ENCODE peak calls at places on chromosomes 2 and 18, in six cellular contexts. Z is Karpas-422, U is PC-3, A is colonic mucosa, N is HCT116, K is kidney. H is an unnamed sample.
A peak's percentile ranks its signal among the peaks of the same experiment; 100 is the strongest.

GRCh38 chr2:111705711-111706323 is 178.2 kb downstream of the ANAPC1 start:
- DNase-seq in N (peak; percentile 86), Z (no peak), A (no peak), U (peak; percentile 96), K (peak; percentile 93), H (peak; percentile 75)

GRCh38 chr2:149161481-149162225 is 123.2 kb downstream of the LYPD6B start:
- DNase-seq in N (no peak), K (no peak), Z (no peak), A (no peak), U (no peak), H (no peak)

GRCh38 chr18:61127714-61128485 is 205.3 kb upstream of the CDH20 start:
- DNase-seq in A (no peak), Z (no peak), U (no peak), N (no peak), K (no peak), H (no peak)

GRCh38 chr2:166127217-166128155 is at the start of gene SCN1A:
- DNase-seq in N (peak; percentile 32), U (peak; percentile 81), K (no peak), Z (peak; percentile 82), A (no peak), H (peak; percentile 67)

GRCh38 chr2:173402405-173402974 is 47.8 kb downstream of the CDCA7 start:
- DNase-seq in Z (peak; percentile 93), A (peak; percentile 86), N (peak; percentile 80), U (peak; percentile 92), K (peak; percentile 82), H (peak; percentile 86)

GRCh38 chr2:12278217-12278755 is 438.4 kb upstream of the TRIB2 start:
- DNase-seq in K (no peak), N (no peak), A (no peak), Z (no peak), U (no peak), H (peak; percentile 20)

GRCh38 chr2:18719978-18720775 is 130.8 kb upstream of the NT5C1B start:
- DNase-seq in K (no peak), Z (no peak), U (peak; percentile 82), A (no peak), N (no peak), H (peak; percentile 69)

GRCh38 chr2:24887325-24887874 is 32.6 kb downstream of the ADCY3 start:
- DNase-seq in A (no peak), N (no peak), K (no peak), U (no peak), Z (no peak), H (no peak)

GRCh38 chr18:11577271-11578112 is 31.9 kb upstream of the SLC35G4 start:
- DNase-seq in N (no peak), K (no peak), U (no peak), Z (no peak), A (no peak), H (no peak)

GRCh38 chr18:51110073-51110797 is 80.2 kb downstream of the SMAD4 start:
- DNase-seq in A (peak; percentile 72), N (no peak), U (peak; percentile 22), K (peak; percentile 87), Z (peak; percentile 81), H (peak; percentile 70)

GRCh38 chr2:197711576-197711975 is 6.4 kb downstream of the MARS2 start:
- DNase-seq in Z (no peak), U (no peak), K (no peak), A (no peak), N (no peak), H (peak; percentile 80)

GRCh38 chr18:79797518-79798345 is at the start of gene KCNG2:
- DNase-seq in K (peak; percentile 68), U (no peak), N (no peak), A (no peak), Z (no peak), H (peak; percentile 42)

GRCh38 chr18:9838144-9838877 is 47.5 kb upstream of the TXNDC2 start:
- DNase-seq in Z (no peak), A (no peak), N (peak; percentile 56), K (no peak), U (no peak), H (peak; percentile 20)

GRCh38 chr2:240568678-240569522 is 616 bp downstream of the RNPEPL1 start:
- DNase-seq in Z (peak; percentile 91), N (no peak), K (peak; percentile 88), U (peak; percentile 66), A (peak; percentile 57), H (peak; percentile 75)

GRCh38 chr2:240919161-240919781 is 13.1 kb downstream of the CROCC2 start:
- DNase-seq in A (no peak), N (no peak), Z (no peak), U (no peak), K (peak; percentile 68), H (no peak)

GRCh38 chr2:110854355-110855081 is 122.1 kb downstream of the ACOXL start:
- DNase-seq in A (no peak), Z (no peak), N (no peak), U (peak; percentile 7), K (no peak), H (peak; percentile 6)

GRCh38 chr2:52831216-52831615 is 936.4 kb upstream of the CHAC2 start:
- DNase-seq in U (no peak), K (no peak), N (no peak), Z (no peak), A (no peak), H (no peak)

GRCh38 chr2:145283131-145283530 is 763.2 kb upstream of the ZEB2 start:
- DNase-seq in Z (no peak), N (no peak), A (no peak), K (no peak), U (no peak), H (no peak)

GRCh38 chr2:36650031-36650430 is 46.5 kb upstream of the VIT start:
- DNase-seq in K (no peak), N (peak; percentile 73), U (peak; percentile 83), Z (peak; percentile 57), A (peak; percentile 64), H (peak; percentile 91)

GRCh38 chr18:21456428-21457178 is 143.9 kb downstream of the ESCO1 start:
- DNase-seq in N (no peak), U (no peak), K (no peak), Z (no peak), A (no peak), H (no peak)

GRCh38 chr2:231563378-231563961 is 29.2 kb upstream of the TEX44 start:
- DNase-seq in N (peak; percentile 65), K (no peak), Z (peak; percentile 84), U (peak; percentile 65), A (peak; percentile 38), H (peak; percentile 75)

GRCh38 chr18:54718436-54718773 is 109.9 kb upstream of the RAB27B start:
- DNase-seq in U (no peak), K (no peak), A (no peak), Z (no peak), N (no peak), H (no peak)

GRCh38 chr2:88131201-88131998 is 3.5 kb upstream of the FABP1 start:
- DNase-seq in N (no peak), A (peak; percentile 70), Z (no peak), U (no peak), K (no peak), H (no peak)

GRCh38 chr2:210884227-210884626 is 327.8 kb downstream of the CPS1 start:
- DNase-seq in Z (no peak), N (no peak), K (no peak), U (no peak), A (no peak), H (no peak)

GRCh38 chr2:151661625-151662024 is 72.7 kb downstream of the NEB start:
- DNase-seq in N (no peak), K (no peak), A (no peak), Z (no peak), U (no peak), H (no peak)

GRCh38 chr2:187576906-187577305 is 22.7 kb upstream of the TFPI start:
- DNase-seq in K (no peak), N (no peak), Z (no peak), A (no peak), U (no peak), H (no peak)

GRCh38 chr2:120765911-120766757 is 30.5 kb downstream of the GLI2 start:
- DNase-seq in K (peak; percentile 96), A (peak; percentile 62), N (no peak), Z (no peak), U (no peak), H (peak; percentile 63)
- H3K27ac ChIP-seq in K (peak overlapping the region; percentile 90), A (peak overlapping the region; percentile 13), N (no peak overlapping the region), Z (no peak overlapping the region), U (no peak overlapping the region), H (peak overlapping the region; percentile 73)

GRCh38 chr18:22467760-22468553 is 50.2 kb upstream of the CTAGE1 start:
- DNase-seq in U (peak; percentile 98), Z (no peak), A (no peak), N (peak; percentile 83), K (no peak), H (peak; percentile 98)

GRCh38 chr18:22465859-22466602 is 48.3 kb upstream of the CTAGE1 start:
- DNase-seq in Z (no peak), N (peak; percentile 73), K (no peak), U (peak; percentile 94), A (no peak), H (peak; percentile 99)

GRCh38 chr18:22469061-22469689 is 51.5 kb upstream of the CTAGE1 start:
- DNase-seq in A (no peak), K (no peak), N (no peak), Z (no peak), U (no peak), H (no peak)

GRCh38 chr18:22468554-22468891 is 50.8 kb upstream of the CTAGE1 start:
- DNase-seq in K (no peak), A (no peak), Z (no peak), U (no peak), N (no peak), H (no peak)

GRCh38 chr18:22466608-22467390 is 49.1 kb upstream of the CTAGE1 start:
- DNase-seq in Z (no peak), A (peak; percentile 36), K (no peak), U (peak; percentile 96), N (peak; percentile 10), H (peak; percentile 80)
- H3K9ac ChIP-seq in Z (no peak overlapping the region), A (no peak overlapping the region), K (no peak overlapping the region), U (peak overlapping the region; percentile 84), N (no peak overlapping the region), H (peak overlapping the region; percentile 67)

GRCh38 chr2:181678033-181678586 is 2.2 kb downstream of the NEUROD1 start:
- DNase-seq in N (no peak), A (peak; percentile 56), Z (no peak), U (peak; percentile 35), K (peak; percentile 86), H (peak; percentile 84)
- H3K4me3 ChIP-seq in N (no peak overlapping the region), A (no peak overlapping the region), Z (no peak overlapping the region), U (no peak overlapping the region), K (no peak overlapping the region), H (no peak overlapping the region)

DNA sequence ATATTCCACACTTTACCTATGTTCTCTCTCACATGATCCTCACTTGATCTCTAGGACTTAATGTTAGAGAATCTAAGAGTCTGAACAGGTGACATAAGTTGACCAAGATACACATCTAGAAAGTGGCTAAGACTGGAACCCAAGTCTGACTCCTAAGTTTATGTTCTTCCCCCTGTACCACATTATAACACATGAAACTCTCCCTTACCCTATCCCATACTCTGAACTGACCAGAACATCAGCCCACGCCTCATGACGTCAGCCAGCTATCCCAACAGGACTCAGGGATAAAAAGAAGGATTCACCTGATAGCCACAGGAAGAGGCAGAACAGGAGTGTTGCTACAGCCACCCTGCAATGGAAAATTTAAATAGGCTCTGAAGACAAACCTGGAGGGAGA is 392.2 kb downstream of the ZEB2 start:
- DNase-seq in A (no peak), K (no peak), U (no peak), Z (no peak), N (no peak), H (no peak)
- H3K27ac ChIP-seq in A (no peak overlapping the region), K (no peak overlapping the region), U (no peak overlapping the region), Z (no peak overlapping the region), N (no peak overlapping the region), H (no peak overlapping the region)